ENCODE peak calls at places on chromosome X, in ten cellular contexts. G, W, V, J, B, L, Q, N, F and A are unnamed samples.

GRCh38 chrX:39675619-39676018 is 422.1 kb downstream of the BCOR start:
- DNase-seq in F (no peak), N (no peak), B (no peak), L (no peak), G (no peak), V (no peak), Q (no peak), J (no peak), W (peak), A (no peak)

GRCh38 chrX:55210931-55211677 is 9.0 kb upstream of the PAGE5 start:
- DNase-seq in G (no peak), V (no peak), L (no peak), J (no peak), W (no peak), Q (no peak), N (no peak), F (no peak), B (no peak), A (no peak)

GRCh38 chrX:100659431-100660137 is 15.6 kb downstream of the SRPX2 start:
- DNase-seq in L (no peak), F (no peak), Q (no peak), W (no peak), V (no peak), J (no peak), B (no peak), G (no peak), N (peak), A (no peak)

GRCh38 chrX:3526749-3527148 is 180.3 kb upstream of the MXRA5 start:
- DNase-seq in V (no peak), J (no peak), F (no peak), W (no peak), N (peak), Q (no peak), G (no peak), B (no peak), L (no peak), A (no peak)

GRCh38 chrX:51395807-51396728 is 63.4 kb downstream of the NUDT10 start:
- DNase-seq in N (peak), L (peak), B (peak), J (peak), F (peak), G (no peak), V (no peak), W (peak), Q (no peak), A (no peak)

GRCh38 chrX:46582325-46582724 is 8.8 kb downstream of the CHST7 start:
- DNase-seq in J (no peak), F (no peak), L (no peak), V (no peak), W (no peak), B (no peak), G (no peak), N (peak), Q (no peak), A (no peak)

GRCh38 chrX:118049713-118050112 is 66.9 kb downstream of the KLHL13 start:
- DNase-seq in W (no peak), Q (no peak), N (no peak), F (no peak), G (no peak), B (no peak), V (no peak), L (no peak), J (no peak), A (no peak)

GRCh38 chrX:41332408-41332987 is 1.5 kb upstream of the DDX3X start:
- DNase-seq in F (peak), Q (no peak), N (peak), B (no peak), G (no peak), W (peak), V (no peak), L (no peak), J (no peak), A (no peak)

GRCh38 chrX:154738013-154738738 is 12.7 kb downstream of the GAB3 start:
- DNase-seq in F (no peak), W (peak), L (no peak), G (no peak), B (no peak), N (peak), V (no peak), J (no peak), Q (no peak), A (peak)

GRCh38 chrX:96713303-96713702 is 28.7 kb downstream of the DIAPH2 start:
- DNase-seq in G (no peak), J (no peak), B (no peak), V (no peak), N (no peak), Q (no peak), F (no peak), W (no peak), L (no peak), A (no peak)

GRCh38 chrX:49071877-49072711 is 1.7 kb downstream of the PRAF2 start:
- DNase-seq in Q (peak), G (no peak), N (peak), L (no peak), V (peak), W (peak), F (no peak), J (no peak), B (no peak), A (no peak)

GRCh38 chrX:125436855-125437254 is 117.2 kb downstream of the TEX13C start:
- DNase-seq in N (peak), G (no peak), W (no peak), B (no peak), J (no peak), Q (no peak), V (no peak), F (peak), L (no peak), A (no peak)

GRCh38 chrX:149151805-149152757 is 353.0 kb downstream of the IDS start:
- DNase-seq in G (no peak), W (no peak), L (no peak), B (no peak), J (no peak), V (no peak), N (peak), F (no peak), Q (no peak), A (no peak)

GRCh38 chrX:97199501-97199900 is 315.8 kb downstream of the RPA4 start:
- DNase-seq in Q (peak), F (no peak), V (no peak), W (no peak), B (no peak), J (no peak), L (no peak), G (no peak), N (peak), A (no peak)

GRCh38 chrX:73127700-73128241 is 48.5 kb upstream of the PABPC1L2A start:
- DNase-seq in F (no peak), Q (no peak), W (peak), L (no peak), J (no peak), G (no peak), B (no peak), V (no peak), N (no peak), A (no peak)

GRCh38 chrX:24225265-24225664 is 75.7 kb downstream of the ZFX start:
- DNase-seq in J (no peak), L (no peak), N (no peak), V (no peak), F (no peak), W (no peak), G (no peak), B (no peak), Q (no peak), A (no peak)

GRCh38 chrX:33161829-33162228 is 49.5 kb downstream of the DMD start:
- DNase-seq in W (no peak), Q (no peak), L (no peak), B (no peak), F (no peak), V (no peak), N (no peak), J (no peak), G (no peak), A (no peak)

GRCh38 chrX:54427837-54428424 is 12.3 kb upstream of the TSR2 start:
- DNase-seq in N (no peak), W (no peak), Q (no peak), L (no peak), J (no peak), G (no peak), F (peak), V (no peak), B (no peak), A (no peak)

GRCh38 chrX:107747596-107748161 is 27.9 kb downstream of the TSC22D3 start:
- DNase-seq in G (peak), F (no peak), J (no peak), N (peak), L (no peak), B (no peak), W (peak), V (no peak), Q (no peak), A (no peak)

GRCh38 chrX:129238011-129238410 is 285.3 kb downstream of the SMARCA1 start:
- DNase-seq in V (no peak), L (no peak), N (no peak), F (no peak), Q (no peak), B (no peak), G (no peak), J (no peak), W (no peak), A (no peak)

GRCh38 chrX:49291615-49292337 is 11.7 kb upstream of the GAGE10 start:
- DNase-seq in J (peak), Q (no peak), B (peak), W (peak), N (peak), V (peak), L (no peak), F (peak), G (peak), A (peak)

GRCh38 chrX:153477039-153477438 is 6.7 kb upstream of the HAUS7 start:
- DNase-seq in Q (no peak), L (no peak), J (no peak), G (no peak), F (no peak), V (no peak), N (peak), B (no peak), W (peak), A (no peak)

GRCh38 chrX:145715641-145716138 is 101.9 kb upstream of the SLITRK2 start:
- DNase-seq in N (no peak), B (no peak), F (no peak), W (no peak), G (no peak), L (no peak), V (no peak), J (no peak), Q (no peak), A (no peak)

GRCh38 chrX:46327229-46328081 is 217.8 kb downstream of the ZNF674 start:
- DNase-seq in W (no peak), B (no peak), V (no peak), L (no peak), N (peak), F (no peak), Q (peak), G (no peak), J (no peak), A (peak)

GRCh38 chrX:13283968-13284914 is 35.6 kb downstream of the ATXN3L start:
- DNase-seq in G (no peak), L (no peak), F (no peak), N (peak), Q (peak), J (no peak), V (no peak), W (peak), B (no peak), A (no peak)

GRCh38 chrX:21821875-21822274 is 17.5 kb upstream of the MBTPS2 start:
- DNase-seq in N (no peak), Q (no peak), G (no peak), W (no peak), J (no peak), V (no peak), L (no peak), B (no peak), F (no peak), A (no peak)

GRCh38 chrX:25523574-25523973 is 507.8 kb upstream of the ARX start:
- DNase-seq in B (no peak), L (no peak), N (peak), G (peak), F (no peak), W (no peak), V (no peak), J (no peak), Q (no peak), A (peak)

GRCh38 chrX:49627030-49627777 is 28.4 kb downstream of the GAGE1 start:
- DNase-seq in N (no peak), Q (no peak), J (peak), L (no peak), W (no peak), F (peak), B (peak), G (no peak), V (peak), A (peak)

GRCh38 chrX:118973389-118974087 is 880 bp upstream of the LONRF3 start:
- DNase-seq in N (no peak), F (no peak), J (no peak), W (peak), Q (no peak), V (no peak), G (no peak), L (no peak), B (no peak), A (no peak)

GRCh38 chrX:15471016-15471415 is 22.1 kb downstream of the PIR start:
- DNase-seq in V (peak), W (peak), F (peak), Q (no peak), J (peak), N (peak), G (peak), B (peak), L (peak), A (peak)

GRCh38 chrX:16164748-16165147 is 2.5 kb upstream of the MAGEB17 start:
- DNase-seq in J (no peak), G (no peak), V (no peak), B (no peak), L (no peak), N (no peak), F (no peak), Q (no peak), W (no peak), A (no peak)

GRCh38 chrX:69951756-69952155 is 98.0 kb downstream of the AWAT2 start:
- DNase-seq in B (no peak), F (no peak), G (no peak), L (no peak), Q (no peak), W (no peak), J (no peak), V (no peak), N (peak), A (no peak)